ENCODE peak calls at places on chromosomes 3 and 15, in five cellular contexts. V, H, K, D and W are unnamed samples.

GRCh38 chr3:27637346-27638000 is 84.7 kb downstream of the EOMES start:
- DNase-seq in V (no peak), K (no peak), D (no peak), H (no peak), W (peak)

GRCh38 chr3:186221733-186222378 is 113.0 kb upstream of the ETV5 start:
- DNase-seq in H (no peak), K (no peak), D (no peak), V (no peak), W (no peak)

GRCh38 chr3:56702487-56703315 is 19.6 kb upstream of the TASOR start:
- DNase-seq in V (peak), D (no peak), H (no peak), K (peak), W (peak)

GRCh38 chr3:82002993-82003642 is 241.7 kb upstream of the GBE1 start:
- DNase-seq in V (no peak), K (no peak), H (no peak), D (no peak), W (no peak)

GRCh38 chr3:125683067-125683844 is 88.0 kb upstream of the OSBPL11 start:
- DNase-seq in V (no peak), D (no peak), H (no peak), K (no peak), W (no peak)

GRCh38 chr3:45333549-45333948 is 54.8 kb upstream of the LARS2 start:
- DNase-seq in K (no peak), H (no peak), D (no peak), V (peak), W (no peak)

GRCh38 chr3:37814547-37814946 is 47.1 kb upstream of the CTDSPL start:
- DNase-seq in D (no peak), H (no peak), K (peak), V (no peak), W (no peak)

GRCh38 chr3:154188416-154188815 is 67.2 kb downstream of the ARHGEF26 start:
- DNase-seq in H (no peak), D (no peak), K (no peak), V (no peak), W (no peak)

GRCh38 chr15:78422571-78423340 is 15.3 kb upstream of the IREB2 start:
- DNase-seq in V (peak), K (peak), D (peak), H (no peak), W (peak)

GRCh38 chr15:66298803-66299251 is 5.5 kb downstream of the DIS3L start:
- DNase-seq in D (no peak), H (no peak), K (peak), V (no peak), W (no peak)

GRCh38 chr15:52289629-52290081 is 5.9 kb downstream of the MYO5C start:
- DNase-seq in V (no peak), H (no peak), K (no peak), D (no peak), W (no peak)

GRCh38 chr3:56012732-56013131 is 455.5 kb downstream of the ERC2 start:
- DNase-seq in V (no peak), K (peak), H (no peak), D (no peak), W (no peak)

GRCh38 chr15:99275525-99276128 is 24.3 kb downstream of the LRRC28 start:
- DNase-seq in D (no peak), K (no peak), H (no peak), V (no peak), W (no peak)

GRCh38 chr15:59237119-59237853 is 30.6 kb downstream of the LDHAL6B start:
- DNase-seq in H (peak), V (no peak), D (no peak), K (no peak), W (no peak)

GRCh38 chr15:22959451-22960101 is 20.6 kb downstream of the CYFIP1 start:
- DNase-seq in V (no peak), K (no peak), H (no peak), D (no peak), W (no peak)

GRCh38 chr3:65153850-65154512 is 466.2 kb upstream of the ADAMTS9 start:
- DNase-seq in V (no peak), H (no peak), D (peak), K (peak), W (no peak)

GRCh38 chr3:100067589-100067988 is 46.7 kb downstream of the FILIP1L start:
- DNase-seq in H (no peak), V (no peak), D (no peak), K (no peak), W (no peak)

GRCh38 chr15:25504307-25504706 is 65.5 kb upstream of the UBE3A start:
- DNase-seq in V (no peak), H (no peak), D (no peak), K (no peak), W (no peak)

GRCh38 chr3:147404000-147404799 is 2.1 kb downstream of the ZIC4 start:
- DNase-seq in K (no peak), D (no peak), H (no peak), V (no peak), W (no peak)

GRCh38 chr3:32066686-32067085 is 39.7 kb upstream of the GPD1L start:
- DNase-seq in D (no peak), V (no peak), H (no peak), K (no peak), W (no peak)

GRCh38 chr3:161890147-161890625 is 393.6 kb downstream of the OTOL1 start:
- DNase-seq in V (no peak), K (no peak), H (no peak), D (no peak), W (no peak)

GRCh38 chr3:33008282-33008681 is 56.8 kb downstream of the CCR4 start:
- DNase-seq in V (peak), D (no peak), K (no peak), H (no peak), W (no peak)

GRCh38 chr3:187721055-187721454 is 18.7 kb upstream of the RTP2 start:
- DNase-seq in V (no peak), K (no peak), D (no peak), H (no peak), W (no peak)

GRCh38 chr15:45112592-45113379 is 1.2 kb downstream of the DUOX2 start:
- DNase-seq in D (no peak), V (no peak), K (peak), H (no peak), W (no peak)

GRCh38 chr3:3296858-3297430 is 117.5 kb upstream of the CRBN start:
- DNase-seq in H (no peak), V (no peak), K (no peak), D (no peak), W (no peak)

GRCh38 chr3:197280156-197280555 is 18.3 kb downstream of the DLG1 start:
- DNase-seq in D (no peak), H (no peak), K (no peak), V (no peak), W (no peak)

GRCh38 chr3:127012091-127012490 is 29.2 kb downstream of the PLXNA1 start:
- DNase-seq in V (no peak), D (no peak), K (no peak), H (no peak), W (no peak)

GRCh38 chr3:17151598-17152373 is 267.0 kb downstream of the PLCL2 start:
- DNase-seq in D (no peak), K (no peak), V (peak), H (peak), W (no peak)

GRCh38 chr3:98730338-98730737 is 32.8 kb upstream of the ST3GAL6 start:
- DNase-seq in H (peak), V (no peak), K (no peak), D (no peak), W (no peak)

GRCh38 chr15:94327356-94327936 is 96.1 kb downstream of the MCTP2 start:
- DNase-seq in V (peak), H (no peak), D (no peak), K (peak), W (no peak)

GRCh38 chr3:82610236-82610635 is 848.8 kb upstream of the GBE1 start:
- DNase-seq in D (no peak), H (no peak), K (no peak), V (no peak), W (no peak)

GRCh38 chr15:32682569-32682968 is 35.2 kb upstream of the GREM1 start:
- DNase-seq in D (no peak), H (no peak), K (no peak), V (no peak), W (no peak)

GRCh38 chr3:16512435-16513140 is 911 bp downstream of the RFTN1 start:
- DNase-seq in D (no peak), H (no peak), V (no peak), K (peak), W (peak)

GRCh38 chr3:42961633-42962032 is 17.5 kb upstream of the GASK1A start:
- DNase-seq in H (no peak), V (peak), K (peak), D (no peak), W (peak)

GRCh38 chr3:51929420-51930003 is 12.2 kb downstream of the RRP9 start:
- DNase-seq in H (no peak), V (peak), K (no peak), D (no peak), W (peak)

GRCh38 chr3:111862974-111863373 is 3.9 kb downstream of the PHLDB2 start:
- DNase-seq in D (no peak), V (no peak), K (no peak), H (no peak), W (no peak)

GRCh38 chr3:111859061-111859973 is at the start of gene PHLDB2:
- DNase-seq in K (peak), V (no peak), H (no peak), D (no peak), W (no peak)

GRCh38 chr3:111862415-111862814 is 3.4 kb downstream of the PHLDB2 start:
- DNase-seq in D (no peak), V (no peak), K (no peak), H (no peak), W (no peak)

GRCh38 chr3:111859974-111860859 is 1.2 kb downstream of the PHLDB2 start:
- DNase-seq in K (peak), H (peak), V (peak), D (peak), W (no peak)

DNA sequence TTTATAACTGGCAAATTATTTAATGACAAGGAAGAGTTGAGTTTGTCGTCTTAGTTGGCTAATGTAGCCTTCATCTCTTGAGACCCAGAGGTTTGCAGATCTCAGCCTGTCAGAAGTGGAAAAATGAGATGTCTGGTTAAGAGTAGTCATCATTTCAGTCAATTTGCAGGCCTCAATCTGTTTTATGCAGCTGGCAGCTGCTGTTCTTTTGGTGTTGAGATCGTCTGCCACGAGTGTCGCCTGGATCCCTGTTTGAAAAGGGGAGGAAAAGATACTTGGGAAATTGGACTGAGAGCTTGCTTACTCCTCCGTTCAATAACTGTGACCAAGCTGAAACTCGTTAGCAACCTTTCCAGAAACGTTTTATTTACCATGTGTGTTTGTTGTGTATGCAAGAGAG is 2.3 kb downstream of the PHLDB2 start:
- DNase-seq in V (no peak), D (no peak), H (no peak), K (no peak), W (no peak)
- TF ChIP-seq GABPA in V (no peak), D (no peak), H (no peak), K (no peak), W (no peak)

DNA sequence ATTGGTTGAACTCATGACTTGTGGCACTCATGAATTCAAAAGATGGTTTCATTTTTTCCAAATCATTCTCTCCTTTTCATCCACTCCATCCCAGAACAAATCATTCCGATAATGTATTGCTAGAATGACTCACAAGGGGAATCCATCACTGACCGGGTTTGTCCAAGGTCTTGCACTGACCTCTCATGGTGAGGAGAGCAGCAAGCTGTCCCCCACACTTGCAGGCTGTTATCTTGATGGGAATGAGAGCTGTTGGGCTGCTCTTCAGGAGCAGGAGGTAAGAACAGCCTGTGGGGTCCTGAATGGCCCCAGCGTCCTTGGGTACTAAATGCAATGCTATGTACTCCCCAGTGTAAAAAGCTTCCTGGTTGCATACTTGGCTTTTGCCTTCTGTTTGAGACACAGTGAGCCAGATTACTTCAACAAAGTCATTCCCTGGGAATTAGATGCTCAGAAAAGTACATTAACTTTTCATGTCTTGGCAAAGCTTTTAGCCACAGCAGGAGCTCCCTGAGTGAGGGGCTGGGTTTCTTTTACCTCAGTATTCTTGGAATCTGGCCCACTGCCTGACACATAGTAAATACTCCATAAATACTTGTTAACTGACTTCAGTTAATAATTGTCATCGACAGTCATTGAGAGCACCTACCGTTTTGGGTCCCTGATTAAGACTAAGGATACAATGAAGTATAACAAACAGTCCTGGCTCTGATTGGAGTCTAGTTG is 24.1 kb downstream of the CCNL1 start:
- DNase-seq in V (peak), K (no peak), D (no peak), H (no peak), W (no peak)
- TF ChIP-seq CTCF in V (peak), K (peak), D (no peak), H (no peak), W (no peak)

GRCh38 chr3:71563827-71564226 is 19.7 kb downstream of the FOXP1 start:
- DNase-seq in V (no peak), D (no peak), H (peak), K (no peak), W (no peak)
- TF ChIP-seq GABPA in V (no peak), D (no peak), H (no peak), K (no peak), W (no peak)

DNA sequence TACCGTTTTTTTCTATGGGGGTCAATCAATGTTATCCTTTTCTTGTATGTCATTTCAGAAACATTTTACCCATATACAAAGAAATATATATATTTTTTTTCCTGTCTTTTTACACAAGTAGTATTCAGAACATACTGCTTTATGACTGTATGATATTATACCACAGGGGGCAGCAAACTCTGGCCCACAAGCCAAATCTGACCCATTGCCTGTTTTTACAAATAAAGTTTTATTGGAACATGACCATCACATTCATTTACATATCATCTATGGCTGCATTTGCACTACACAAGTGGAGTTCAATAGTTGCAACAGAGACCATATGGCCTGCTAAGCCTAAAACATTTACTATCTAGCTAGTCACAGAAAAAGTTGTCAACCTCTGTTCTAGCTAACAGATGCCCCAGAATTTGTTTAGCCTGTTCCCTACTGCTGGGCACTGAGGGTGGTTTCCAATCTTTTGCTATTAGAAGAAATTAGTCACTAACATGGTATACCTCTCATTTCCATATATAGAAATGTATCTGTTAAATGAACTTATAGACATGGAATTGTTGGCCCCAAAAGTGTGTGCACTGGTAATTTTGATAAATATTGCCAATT is 57.7 kb downstream of the BFSP2 start:
- DNase-seq in K (no peak), V (peak), H (no peak), D (no peak), W (no peak)
- TF ChIP-seq CTCF in K (peak), V (no peak), H (peak), D (peak), W (no peak)

GRCh38 chr3:170386468-170386867 is 29.0 kb downstream of the SKIL start:
- DNase-seq in K (no peak), D (no peak), H (no peak), V (no peak), W (no peak)
- TF ChIP-seq GABPA in K (no peak), D (no peak), H (no peak), V (no peak), W (no peak)

GRCh38 chr3:170962426-170962825 is 54.0 kb upstream of the EIF5A2 start:
- DNase-seq in H (no peak), D (no peak), K (no peak), V (no peak), W (no peak)

GRCh38 chr3:170961616-170962400 is 53.4 kb upstream of the EIF5A2 start:
- DNase-seq in K (peak), V (peak), D (no peak), H (no peak), W (no peak)

GRCh38 chr3:170967126-170967525 is 58.7 kb upstream of the EIF5A2 start:
- DNase-seq in H (no peak), D (no peak), V (no peak), K (no peak), W (no peak)

GRCh38 chr3:170966495-170966894 is 58.1 kb upstream of the EIF5A2 start:
- DNase-seq in K (no peak), V (no peak), D (no peak), H (no peak), W (no peak)

GRCh38 chr3:170967682-170968081 is 58.8 kb downstream of the SLC2A2 start:
- DNase-seq in V (no peak), K (no peak), H (no peak), D (no peak), W (peak)
- TF ChIP-seq CTCF in V (no peak), K (no peak), H (no peak), D (no peak), W (no peak)

GRCh38 chr3:11996500-11996899 is 7.7 kb upstream of the SYN2 start:
- DNase-seq in K (peak), D (no peak), H (no peak), V (no peak), W (no peak)
- TF ChIP-seq GABPA in K (no peak), D (no peak), H (no peak), V (no peak), W (no peak)

DNA sequence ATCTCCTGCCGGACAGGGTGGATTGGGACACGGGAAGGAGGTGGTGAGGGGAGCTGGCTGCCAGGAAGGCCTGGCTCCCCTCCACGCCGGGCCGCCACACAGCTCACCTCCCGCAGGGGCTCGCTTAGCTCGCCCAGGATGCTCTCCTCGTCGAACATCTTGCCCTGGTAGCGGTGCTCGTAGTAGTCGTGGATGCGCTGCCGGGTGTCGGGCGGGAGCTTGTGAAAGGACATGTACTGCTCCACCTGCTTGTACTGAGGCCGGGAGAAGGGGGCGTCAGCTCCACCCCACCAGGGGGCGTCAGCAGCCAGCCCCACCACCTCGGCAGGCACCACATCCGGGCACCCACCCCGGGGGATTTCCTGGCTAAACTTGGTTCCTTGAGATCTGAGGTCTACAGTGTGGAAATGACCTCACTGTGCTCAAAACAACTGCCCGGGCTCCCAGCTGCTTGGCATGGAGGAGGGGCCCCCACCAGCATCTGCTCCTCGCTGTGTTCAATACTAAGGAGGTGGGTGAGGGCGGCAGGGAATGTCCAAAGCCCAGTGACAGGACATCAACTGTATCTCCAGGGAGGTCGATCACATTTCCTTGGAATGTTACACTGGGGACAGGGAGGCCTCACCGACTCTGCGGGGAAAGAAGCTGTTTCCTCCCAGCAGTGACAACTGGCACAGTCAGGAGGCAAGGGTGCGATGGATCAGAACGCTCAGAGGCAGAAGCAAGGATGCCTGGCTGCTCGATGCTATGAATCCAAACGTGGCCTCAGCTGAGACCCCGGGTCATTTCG is 43.4 kb downstream of the HCN4 start:
- DNase-seq in H (no peak), D (no peak), V (peak), K (no peak), W (no peak)
- TF ChIP-seq CTCF in H (no peak), D (peak), V (peak), K (peak), W (no peak)

GRCh38 chr3:24136624-24137310 is 191.7 kb downstream of the NR1D2 start:
- DNase-seq in V (no peak), H (no peak), K (no peak), D (no peak), W (no peak)

GRCh38 chr3:24133942-24134341 is 188.9 kb downstream of the NR1D2 start:
- DNase-seq in D (no peak), K (no peak), H (no peak), V (no peak), W (no peak)

GRCh38 chr3:24137354-24137753 is 192.3 kb downstream of the NR1D2 start:
- DNase-seq in H (no peak), K (no peak), D (no peak), V (no peak), W (no peak)

GRCh38 chr3:24133441-24133840 is 188.4 kb downstream of the NR1D2 start:
- DNase-seq in K (no peak), V (no peak), D (no peak), H (no peak), W (no peak)

DNA sequence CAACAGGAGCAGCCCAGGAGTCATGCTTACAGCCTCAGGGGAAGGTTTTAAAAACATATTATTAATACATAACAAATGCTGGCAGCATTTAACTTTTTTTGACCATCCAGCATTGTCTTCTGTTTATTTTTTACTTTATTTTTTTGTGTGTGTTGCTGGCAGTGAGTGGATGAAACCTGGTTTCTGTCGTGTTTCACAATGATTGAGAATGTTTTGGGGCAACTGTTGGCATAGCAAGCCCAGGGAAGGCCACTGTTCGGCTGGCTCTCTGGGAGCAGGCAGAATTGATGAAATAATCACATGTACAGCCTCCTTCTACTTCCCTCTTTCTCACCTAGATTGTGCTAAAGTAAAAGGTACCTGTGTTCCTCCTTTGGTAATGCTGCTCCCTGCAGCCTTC is 190.2 kb downstream of the NR1D2 start:
- DNase-seq in V (no peak), D (no peak), H (no peak), K (no peak), W (no peak)
- TF ChIP-seq GABPA in V (no peak), D (no peak), H (no peak), K (no peak), W (no peak)